ENCODE peak calls at places on chromosomes 16 and 17, in seven cellular contexts. Y is stimulated activated naive B cell treated with anti-CD40 and anti-IgM and Interleukin-4, amounts not matched to agents 10 μg/mL and 1 μg/mL and 100 μg/mL, for 72 hours; L is T-helper 2 cell; C is stimulated activated naive CD4-positive, alpha-beta T cell; R is AG04449; F is GM12865; Q is COR-L47. M is an unnamed sample.

GRCh38 chr16:56883586-56883985 is 18.6 kb downstream of the SLC12A3 start:
- DNase-seq in L (no peak), Q (no peak), R (no peak), F (no peak), C (no peak), Y (no peak), M (no peak)

GRCh38 chr16:55710466-55710865 is 54.7 kb downstream of the SLC6A2 start:
- DNase-seq in L (no peak), R (no peak), Q (no peak), F (no peak), Y (no peak), C (no peak), M (no peak)

GRCh38 chr17:18186271-18186982 is 2.8 kb downstream of the ALKBH5 start:
- DNase-seq in L (no peak), R (no peak), F (no peak), Q (no peak), C (no peak), Y (no peak), M (no peak)

GRCh38 chr16:83990492-83990891 is 22.4 kb downstream of the NECAB2 start:
- DNase-seq in R (no peak), L (no peak), Q (no peak), C (no peak), Y (no peak), F (no peak), M (no peak)

GRCh38 chr17:50133769-50134099 is 3.8 kb upstream of the SAMD14 start:
- DNase-seq in F (no peak), R (no peak), Q (no peak), Y (no peak), C (no peak), L (no peak), M (no peak)

GRCh38 chr17:17043668-17044226 is 1.5 kb downstream of the MPRIP start:
- DNase-seq in C (no peak), Q (no peak), F (peak; percentile 29), R (no peak), Y (no peak), L (peak; percentile 11), M (no peak)

GRCh38 chr17:19647697-19648474 is 665 bp upstream of the ALDH3A2 start:
- DNase-seq in Q (peak; percentile 28), Y (peak; percentile 58), R (peak; percentile 21), F (peak; percentile 65), C (peak; percentile 16), L (peak; percentile 38), M (peak; percentile 31)

GRCh38 chr17:74569392-74570003 is 2.2 kb upstream of the CD300H start:
- DNase-seq in F (no peak), L (no peak), R (peak; percentile 68), C (no peak), Y (peak; percentile 9), Q (no peak), M (no peak)

GRCh38 chr17:60372790-60373483 is 19.0 kb downstream of the USP32 start:
- DNase-seq in F (peak; percentile 20), Q (no peak), Y (no peak), R (no peak), L (peak; percentile 9), C (no peak), M (no peak)

GRCh38 chr16:56695246-56695645 is 13.0 kb downstream of the MT1X start:
- DNase-seq in Y (no peak), Q (no peak), F (no peak), R (no peak), C (no peak), L (no peak), M (no peak)

GRCh38 chr17:57892820-57893595 is 43.2 kb upstream of the MRPS23 start:
- DNase-seq in R (peak; percentile 97), Q (no peak), Y (no peak), C (no peak), F (no peak), L (no peak), M (peak; percentile 66)

GRCh38 chr16:70577256-70577698 is 53.7 kb downstream of the SF3B3 start:
- DNase-seq in F (no peak), R (no peak), C (no peak), L (no peak), Q (no peak), Y (no peak), M (no peak)

GRCh38 chr17:75785770-75786538 is 1.3 kb downstream of the UNK start:
- DNase-seq in Q (no peak), F (peak; percentile 55), Y (no peak), L (peak; percentile 44), R (no peak), C (no peak), M (peak; percentile 25)

GRCh38 chr17:45386180-45386579 is 46.5 kb downstream of the ARHGAP27 start:
- DNase-seq in L (no peak), Y (no peak), Q (no peak), C (no peak), F (no peak), R (no peak), M (no peak)

GRCh38 chr17:44903012-44903685 is 3.9 kb upstream of the EFTUD2 start:
- DNase-seq in Y (no peak), R (no peak), F (no peak), Q (no peak), L (no peak), C (no peak), M (no peak)

GRCh38 chr17:79476074-79476473 is 134.8 kb downstream of the RBFOX3 start:
- DNase-seq in F (no peak), C (no peak), Q (no peak), Y (no peak), R (no peak), L (no peak), M (no peak)

GRCh38 chr17:32445497-32445896 is 1.2 kb downstream of the PSMD11 start:
- DNase-seq in F (no peak), L (peak; percentile 13), R (no peak), C (no peak), Q (no peak), Y (no peak), M (no peak)

GRCh38 chr16:47043970-47044684 is 70.7 kb upstream of the DNAJA2 start:
- DNase-seq in C (no peak), R (no peak), L (no peak), Y (no peak), Q (no peak), F (no peak), M (no peak)

GRCh38 chr16:54987081-54987480 is 56.4 kb downstream of the IRX5 start:
- DNase-seq in Q (peak; percentile 50), C (no peak), Y (no peak), L (no peak), R (no peak), F (no peak), M (no peak)

GRCh38 chr17:17824119-17824779 is 12.5 kb downstream of the SREBF1 start:
- DNase-seq in Q (no peak), Y (peak; percentile 46), C (no peak), R (no peak), L (peak; percentile 73), F (peak; percentile 38), M (no peak)

GRCh38 chr17:8479431-8479947 is 43.8 kb downstream of the NDEL1 start:
- DNase-seq in R (no peak), L (no peak), F (no peak), Y (no peak), Q (no peak), C (no peak), M (no peak)

GRCh38 chr16:89290887-89291286 is 73.4 kb downstream of the ZNF778 start:
- DNase-seq in C (no peak), L (no peak), Q (no peak), Y (no peak), F (no peak), R (no peak), M (no peak)

GRCh38 chr17:63984651-63985386 is 12.1 kb upstream of the SCN4A start:
- DNase-seq in R (peak; percentile 77), F (peak; percentile 57), Y (peak; percentile 49), Q (no peak), C (no peak), L (peak; percentile 88), M (no peak)

GRCh38 chr16:24991349-24991748 is 23.8 kb downstream of the ARHGAP17 start:
- DNase-seq in F (no peak), Q (no peak), C (no peak), R (no peak), Y (no peak), L (no peak), M (no peak)

GRCh38 chr17:74231846-74232713 is 18.7 kb downstream of the TTYH2 start:
- DNase-seq in C (no peak), F (no peak), Y (no peak), Q (no peak), L (no peak), R (no peak), M (no peak)

GRCh38 chr17:48575066-48575582 is 3.0 kb downstream of the HOXB4 start:
- DNase-seq in R (no peak), C (no peak), Q (no peak), Y (no peak), F (no peak), L (no peak), M (peak; percentile 83)

M was measured in NCI-H1092.